ENCODE peak calls at places on chromosome 12, in nine cellular contexts. M, E, Q, C, Z, G, U, F and S are unnamed samples.
A peak's percentile ranks its signal among the peaks of the same experiment; 100 is the strongest.

GRCh38 chr12:59980491-59980890 is 384.7 kb downstream of the SLC16A7 start:
- DNase-seq in M (no peak), E (no peak), Q (no peak), C (no peak), Z (no peak), G (no peak), U (no peak), F (no peak), S (no peak)

GRCh38 chr12:48765753-48766162 is 23.1 kb downstream of the ADCY6 start:
- DNase-seq in M (no peak), E (no peak), Q (no peak), C (no peak), Z (peak; percentile 13), G (no peak), U (peak; percentile 38), F (no peak), S (no peak)

GRCh38 chr12:59055204-59055839 is 135.0 kb upstream of the LRIG3 start:
- DNase-seq in M (no peak), E (no peak), Q (no peak), C (no peak), Z (no peak), G (no peak), U (peak; percentile 75), F (no peak), S (peak; percentile 65)

GRCh38 chr12:108414021-108414420 is 74.9 kb upstream of the CMKLR1 start:
- DNase-seq in M (no peak), E (no peak), Q (no peak), C (no peak), Z (no peak), G (no peak), U (no peak), F (no peak), S (no peak)

GRCh38 chr12:88546851-88547250 is 33.4 kb downstream of the KITLG start:
- DNase-seq in M (no peak), E (no peak), Q (no peak), C (no peak), Z (no peak), G (no peak), U (no peak), F (no peak), S (peak; percentile 21)

GRCh38 chr12:127280393-127281275 is 986.3 kb upstream of the TMEM132C start:
- DNase-seq in M (peak; percentile 49), E (no peak), Q (no peak), C (peak; percentile 89), Z (peak; percentile 71), G (peak; percentile 41), U (no peak), F (peak; percentile 51), S (no peak)

GRCh38 chr12:67804168-67804567 is 155.6 kb downstream of the DYRK2 start:
- DNase-seq in M (no peak), E (no peak), Q (peak; percentile 16), C (peak; percentile 77), Z (peak; percentile 75), G (no peak), U (no peak), F (peak; percentile 20), S (no peak)

GRCh38 chr12:66678640-66679268 is at the start of gene GRIP1:
- DNase-seq in M (peak; percentile 40), E (no peak), Q (no peak), C (no peak), Z (no peak), G (peak; percentile 17), U (no peak), F (no peak), S (no peak)